ENCODE peak calls at places on chromosomes 11 and 22, in seven cellular contexts. One of them, this sample, is unnamed.

GRCh38 chr11:12122083-12122482 is 11.7 kb downstream of the MICAL2 start:
- DNase-seq in fibroblast of lung: no peak
- DNase-seq in prostate gland: no peak
- DNase-seq in substantia nigra: no peak
- DNase-seq in BJ: no peak
- DNase-seq in activated CD4-positive, alpha-beta T cell treated with anti-CD3 and anti-CD28 coated beads, Interleukin-2, amount 50 U/mL, for 48 hours: no peak
- DNase-seq in stimulated activated CD8-positive, alpha-beta memory T cell treated with anti-CD3 and anti-CD28 coated beads, Interleukin-2, amount 100 ng/mL, for 48 hours: no peak
- DNase-seq in this sample: no peak

GRCh38 chr11:2465201-2466068 is 20.6 kb downstream of the KCNQ1 start:
- DNase-seq in BJ: no peak
- DNase-seq in prostate gland: no peak
- DNase-seq in fibroblast of lung: no peak
- DNase-seq in activated CD4-positive, alpha-beta T cell treated with anti-CD3 and anti-CD28 coated beads, Interleukin-2, amount 50 U/mL, for 48 hours: no peak
- DNase-seq in substantia nigra: no peak
- DNase-seq in stimulated activated CD8-positive, alpha-beta memory T cell treated with anti-CD3 and anti-CD28 coated beads, Interleukin-2, amount 100 ng/mL, for 48 hours: no peak
- DNase-seq in this sample: no peak

GRCh38 chr22:21920341-21921183 is 32.1 kb downstream of the PPM1F start:
- DNase-seq in BJ: no peak
- DNase-seq in stimulated activated CD8-positive, alpha-beta memory T cell treated with anti-CD3 and anti-CD28 coated beads, Interleukin-2, amount 100 ng/mL, for 48 hours: no peak
- DNase-seq in prostate gland: no peak
- DNase-seq in fibroblast of lung: no peak
- DNase-seq in activated CD4-positive, alpha-beta T cell treated with anti-CD3 and anti-CD28 coated beads, Interleukin-2, amount 50 U/mL, for 48 hours: no peak
- DNase-seq in substantia nigra: no peak
- DNase-seq in this sample: no peak

GRCh38 chr11:3004481-3004880 is 12.4 kb upstream of the NAP1L4 start:
- DNase-seq in substantia nigra: no peak
- DNase-seq in activated CD4-positive, alpha-beta T cell treated with anti-CD3 and anti-CD28 coated beads, Interleukin-2, amount 50 U/mL, for 48 hours: no peak
- DNase-seq in stimulated activated CD8-positive, alpha-beta memory T cell treated with anti-CD3 and anti-CD28 coated beads, Interleukin-2, amount 100 ng/mL, for 48 hours: no peak
- DNase-seq in fibroblast of lung: no peak
- DNase-seq in BJ: no peak
- DNase-seq in prostate gland: no peak
- DNase-seq in this sample: no peak

GRCh38 chr11:57485217-57486007 is 25.1 kb downstream of the RTN4RL2 start:
- DNase-seq in BJ: no peak
- DNase-seq in stimulated activated CD8-positive, alpha-beta memory T cell treated with anti-CD3 and anti-CD28 coated beads, Interleukin-2, amount 100 ng/mL, for 48 hours: no peak
- DNase-seq in fibroblast of lung: no peak
- DNase-seq in activated CD4-positive, alpha-beta T cell treated with anti-CD3 and anti-CD28 coated beads, Interleukin-2, amount 50 U/mL, for 48 hours: no peak
- DNase-seq in substantia nigra: no peak
- DNase-seq in prostate gland: no peak
- DNase-seq in this sample: no peak

GRCh38 chr11:67633758-67634365 is 4.1 kb upstream of the NUDT8 start:
- DNase-seq in fibroblast of lung: no peak
- DNase-seq in activated CD4-positive, alpha-beta T cell treated with anti-CD3 and anti-CD28 coated beads, Interleukin-2, amount 50 U/mL, for 48 hours: no peak
- DNase-seq in BJ: no peak
- DNase-seq in stimulated activated CD8-positive, alpha-beta memory T cell treated with anti-CD3 and anti-CD28 coated beads, Interleukin-2, amount 100 ng/mL, for 48 hours: no peak
- DNase-seq in substantia nigra: no peak
- DNase-seq in prostate gland: no peak
- DNase-seq in this sample: no peak

GRCh38 chr11:66048525-66049313 is at the start of gene GAL3ST3:
- DNase-seq in activated CD4-positive, alpha-beta T cell treated with anti-CD3 and anti-CD28 coated beads, Interleukin-2, amount 50 U/mL, for 48 hours: no peak
- DNase-seq in prostate gland: no peak
- DNase-seq in fibroblast of lung: no peak
- DNase-seq in substantia nigra: no peak
- DNase-seq in stimulated activated CD8-positive, alpha-beta memory T cell treated with anti-CD3 and anti-CD28 coated beads, Interleukin-2, amount 100 ng/mL, for 48 hours: no peak
- DNase-seq in BJ: no peak
- DNase-seq in this sample: no peak

GRCh38 chr22:30253205-30253852 is 6.8 kb upstream of the LIF start:
- DNase-seq in BJ: no peak
- DNase-seq in prostate gland: no peak
- DNase-seq in substantia nigra: peak; percentile 23
- DNase-seq in activated CD4-positive, alpha-beta T cell treated with anti-CD3 and anti-CD28 coated beads, Interleukin-2, amount 50 U/mL, for 48 hours: no peak
- DNase-seq in stimulated activated CD8-positive, alpha-beta memory T cell treated with anti-CD3 and anti-CD28 coated beads, Interleukin-2, amount 100 ng/mL, for 48 hours: no peak
- DNase-seq in fibroblast of lung: peak; percentile 77
- DNase-seq in this sample: no peak

GRCh38 chr11:35553831-35554230 is 28.4 kb upstream of the PAMR1 start:
- DNase-seq in prostate gland: no peak
- DNase-seq in stimulated activated CD8-positive, alpha-beta memory T cell treated with anti-CD3 and anti-CD28 coated beads, Interleukin-2, amount 100 ng/mL, for 48 hours: no peak
- DNase-seq in activated CD4-positive, alpha-beta T cell treated with anti-CD3 and anti-CD28 coated beads, Interleukin-2, amount 50 U/mL, for 48 hours: no peak
- DNase-seq in fibroblast of lung: peak; percentile 96
- DNase-seq in BJ: peak; percentile 96
- DNase-seq in substantia nigra: no peak
- DNase-seq in this sample: no peak

GRCh38 chr11:14059491-14059890 is 97.0 kb downstream of the SPON1 start:
- DNase-seq in fibroblast of lung: no peak
- DNase-seq in stimulated activated CD8-positive, alpha-beta memory T cell treated with anti-CD3 and anti-CD28 coated beads, Interleukin-2, amount 100 ng/mL, for 48 hours: no peak
- DNase-seq in substantia nigra: no peak
- DNase-seq in activated CD4-positive, alpha-beta T cell treated with anti-CD3 and anti-CD28 coated beads, Interleukin-2, amount 50 U/mL, for 48 hours: no peak
- DNase-seq in prostate gland: no peak
- DNase-seq in BJ: no peak
- DNase-seq in this sample: no peak

GRCh38 chr22:30009478-30009877 is 70.8 kb upstream of the HORMAD2 start:
- DNase-seq in fibroblast of lung: no peak
- DNase-seq in activated CD4-positive, alpha-beta T cell treated with anti-CD3 and anti-CD28 coated beads, Interleukin-2, amount 50 U/mL, for 48 hours: no peak
- DNase-seq in BJ: no peak
- DNase-seq in substantia nigra: no peak
- DNase-seq in prostate gland: no peak
- DNase-seq in stimulated activated CD8-positive, alpha-beta memory T cell treated with anti-CD3 and anti-CD28 coated beads, Interleukin-2, amount 100 ng/mL, for 48 hours: no peak
- DNase-seq in this sample: no peak

GRCh38 chr11:9757809-9758675 is 94.2 kb downstream of the SWAP70 start:
- DNase-seq in stimulated activated CD8-positive, alpha-beta memory T cell treated with anti-CD3 and anti-CD28 coated beads, Interleukin-2, amount 100 ng/mL, for 48 hours: peak; percentile 89
- DNase-seq in prostate gland: peak; percentile 78
- DNase-seq in substantia nigra: peak; percentile 40
- DNase-seq in BJ: no peak
- DNase-seq in activated CD4-positive, alpha-beta T cell treated with anti-CD3 and anti-CD28 coated beads, Interleukin-2, amount 50 U/mL, for 48 hours: peak; percentile 95
- DNase-seq in fibroblast of lung: peak; percentile 67
- DNase-seq in this sample: peak; percentile 95

GRCh38 chr11:72668645-72669347 is 5.4 kb downstream of the PDE2A start:
- DNase-seq in stimulated activated CD8-positive, alpha-beta memory T cell treated with anti-CD3 and anti-CD28 coated beads, Interleukin-2, amount 100 ng/mL, for 48 hours: peak; percentile 68
- DNase-seq in substantia nigra: no peak
- DNase-seq in prostate gland: no peak
- DNase-seq in BJ: no peak
- DNase-seq in fibroblast of lung: peak; percentile 12
- DNase-seq in activated CD4-positive, alpha-beta T cell treated with anti-CD3 and anti-CD28 coated beads, Interleukin-2, amount 50 U/mL, for 48 hours: peak; percentile 74
- DNase-seq in this sample: peak; percentile 85

GRCh38 chr11:1338201-1339065 is 29.0 kb upstream of the TOLLIP start:
- DNase-seq in stimulated activated CD8-positive, alpha-beta memory T cell treated with anti-CD3 and anti-CD28 coated beads, Interleukin-2, amount 100 ng/mL, for 48 hours: no peak
- DNase-seq in BJ: no peak
- DNase-seq in substantia nigra: no peak
- DNase-seq in prostate gland: no peak
- DNase-seq in fibroblast of lung: no peak
- DNase-seq in activated CD4-positive, alpha-beta T cell treated with anti-CD3 and anti-CD28 coated beads, Interleukin-2, amount 50 U/mL, for 48 hours: no peak
- DNase-seq in this sample: no peak

GRCh38 chr22:50190182-50190951 is 4.7 kb downstream of the TRABD start:
- DNase-seq in BJ: no peak
- DNase-seq in stimulated activated CD8-positive, alpha-beta memory T cell treated with anti-CD3 and anti-CD28 coated beads, Interleukin-2, amount 100 ng/mL, for 48 hours: peak; percentile 60
- DNase-seq in fibroblast of lung: peak; percentile 55
- DNase-seq in prostate gland: peak; percentile 68
- DNase-seq in substantia nigra: no peak
- DNase-seq in activated CD4-positive, alpha-beta T cell treated with anti-CD3 and anti-CD28 coated beads, Interleukin-2, amount 50 U/mL, for 48 hours: peak; percentile 77
- DNase-seq in this sample: peak; percentile 81

GRCh38 chr22:32590556-32590955 is 115.9 kb downstream of the FBXO7 start:
- DNase-seq in stimulated activated CD8-positive, alpha-beta memory T cell treated with anti-CD3 and anti-CD28 coated beads, Interleukin-2, amount 100 ng/mL, for 48 hours: no peak
- DNase-seq in fibroblast of lung: peak; percentile 88
- DNase-seq in prostate gland: no peak
- DNase-seq in BJ: no peak
- DNase-seq in substantia nigra: no peak
- DNase-seq in activated CD4-positive, alpha-beta T cell treated with anti-CD3 and anti-CD28 coated beads, Interleukin-2, amount 50 U/mL, for 48 hours: no peak
- DNase-seq in this sample: no peak

GRCh38 chr11:124835918-124836317 is 29.3 kb upstream of the ROBO3 start:
- DNase-seq in activated CD4-positive, alpha-beta T cell treated with anti-CD3 and anti-CD28 coated beads, Interleukin-2, amount 50 U/mL, for 48 hours: no peak
- DNase-seq in BJ: no peak
- DNase-seq in substantia nigra: no peak
- DNase-seq in fibroblast of lung: no peak
- DNase-seq in stimulated activated CD8-positive, alpha-beta memory T cell treated with anti-CD3 and anti-CD28 coated beads, Interleukin-2, amount 100 ng/mL, for 48 hours: no peak
- DNase-seq in prostate gland: no peak
- DNase-seq in this sample: no peak

GRCh38 chr11:98411777-98412176 is 609.0 kb upstream of the CNTN5 start:
- DNase-seq in substantia nigra: no peak
- DNase-seq in fibroblast of lung: no peak
- DNase-seq in prostate gland: no peak
- DNase-seq in BJ: no peak
- DNase-seq in stimulated activated CD8-positive, alpha-beta memory T cell treated with anti-CD3 and anti-CD28 coated beads, Interleukin-2, amount 100 ng/mL, for 48 hours: no peak
- DNase-seq in activated CD4-positive, alpha-beta T cell treated with anti-CD3 and anti-CD28 coated beads, Interleukin-2, amount 50 U/mL, for 48 hours: no peak
- DNase-seq in this sample: no peak

GRCh38 chr11:2777396-2777795 is 77.6 kb upstream of the KCNQ1OT1 start:
- DNase-seq in prostate gland: peak; percentile 3
- DNase-seq in substantia nigra: no peak
- DNase-seq in BJ: no peak
- DNase-seq in activated CD4-positive, alpha-beta T cell treated with anti-CD3 and anti-CD28 coated beads, Interleukin-2, amount 50 U/mL, for 48 hours: no peak
- DNase-seq in stimulated activated CD8-positive, alpha-beta memory T cell treated with anti-CD3 and anti-CD28 coated beads, Interleukin-2, amount 100 ng/mL, for 48 hours: no peak
- DNase-seq in fibroblast of lung: peak; percentile 49
- DNase-seq in this sample: no peak

GRCh38 chr11:66568124-66568916 is at the start of gene CTSF:
- DNase-seq in BJ: no peak
- DNase-seq in fibroblast of lung: peak; percentile 60
- DNase-seq in activated CD4-positive, alpha-beta T cell treated with anti-CD3 and anti-CD28 coated beads, Interleukin-2, amount 50 U/mL, for 48 hours: peak; percentile 75
- DNase-seq in stimulated activated CD8-positive, alpha-beta memory T cell treated with anti-CD3 and anti-CD28 coated beads, Interleukin-2, amount 100 ng/mL, for 48 hours: peak; percentile 63
- DNase-seq in prostate gland: peak; percentile 87
- DNase-seq in substantia nigra: peak; percentile 70
- DNase-seq in this sample: peak; percentile 78

GRCh38 chr11:57116654-57117053 is 65.1 kb upstream of the LRRC55 start:
- DNase-seq in activated CD4-positive, alpha-beta T cell treated with anti-CD3 and anti-CD28 coated beads, Interleukin-2, amount 50 U/mL, for 48 hours: peak; percentile 4
- DNase-seq in prostate gland: no peak
- DNase-seq in substantia nigra: no peak
- DNase-seq in stimulated activated CD8-positive, alpha-beta memory T cell treated with anti-CD3 and anti-CD28 coated beads, Interleukin-2, amount 100 ng/mL, for 48 hours: no peak
- DNase-seq in BJ: no peak
- DNase-seq in fibroblast of lung: peak; percentile 69
- DNase-seq in this sample: no peak

GRCh38 chr11:75733346-75734107 is 15.9 kb downstream of the MOGAT2 start:
- DNase-seq in activated CD4-positive, alpha-beta T cell treated with anti-CD3 and anti-CD28 coated beads, Interleukin-2, amount 50 U/mL, for 48 hours: no peak
- DNase-seq in prostate gland: peak; percentile 13
- DNase-seq in stimulated activated CD8-positive, alpha-beta memory T cell treated with anti-CD3 and anti-CD28 coated beads, Interleukin-2, amount 100 ng/mL, for 48 hours: no peak
- DNase-seq in BJ: no peak
- DNase-seq in substantia nigra: no peak
- DNase-seq in fibroblast of lung: peak; percentile 70
- DNase-seq in this sample: no peak

GRCh38 chr11:112564228-112564955 is 303.7 kb upstream of the PLET1 start:
- DNase-seq in substantia nigra: no peak
- DNase-seq in stimulated activated CD8-positive, alpha-beta memory T cell treated with anti-CD3 and anti-CD28 coated beads, Interleukin-2, amount 100 ng/mL, for 48 hours: no peak
- DNase-seq in fibroblast of lung: peak; percentile 59
- DNase-seq in activated CD4-positive, alpha-beta T cell treated with anti-CD3 and anti-CD28 coated beads, Interleukin-2, amount 50 U/mL, for 48 hours: no peak
- DNase-seq in BJ: no peak
- DNase-seq in prostate gland: peak; percentile 12
- DNase-seq in this sample: no peak

GRCh38 chr11:102613455-102613854 is 11.7 kb downstream of the MMP20 start:
- DNase-seq in fibroblast of lung: no peak
- DNase-seq in stimulated activated CD8-positive, alpha-beta memory T cell treated with anti-CD3 and anti-CD28 coated beads, Interleukin-2, amount 100 ng/mL, for 48 hours: no peak
- DNase-seq in prostate gland: no peak
- DNase-seq in substantia nigra: no peak
- DNase-seq in activated CD4-positive, alpha-beta T cell treated with anti-CD3 and anti-CD28 coated beads, Interleukin-2, amount 50 U/mL, for 48 hours: no peak
- DNase-seq in BJ: no peak
- DNase-seq in this sample: no peak

GRCh38 chr22:35217541-35217940 is 39.8 kb upstream of the HMGXB4 start:
- DNase-seq in prostate gland: no peak
- DNase-seq in fibroblast of lung: no peak
- DNase-seq in BJ: no peak
- DNase-seq in activated CD4-positive, alpha-beta T cell treated with anti-CD3 and anti-CD28 coated beads, Interleukin-2, amount 50 U/mL, for 48 hours: no peak
- DNase-seq in stimulated activated CD8-positive, alpha-beta memory T cell treated with anti-CD3 and anti-CD28 coated beads, Interleukin-2, amount 100 ng/mL, for 48 hours: no peak
- DNase-seq in substantia nigra: no peak
- DNase-seq in this sample: no peak

GRCh38 chr11:105274631-105275030 is 135.1 kb upstream of the CARD18 start:
- DNase-seq in prostate gland: no peak
- DNase-seq in activated CD4-positive, alpha-beta T cell treated with anti-CD3 and anti-CD28 coated beads, Interleukin-2, amount 50 U/mL, for 48 hours: no peak
- DNase-seq in BJ: no peak
- DNase-seq in substantia nigra: no peak
- DNase-seq in fibroblast of lung: no peak
- DNase-seq in stimulated activated CD8-positive, alpha-beta memory T cell treated with anti-CD3 and anti-CD28 coated beads, Interleukin-2, amount 100 ng/mL, for 48 hours: no peak
- DNase-seq in this sample: no peak

GRCh38 chr11:47186076-47186936 is at the start of gene PACSIN3:
- DNase-seq in substantia nigra: no peak
- DNase-seq in fibroblast of lung: peak; percentile 42
- DNase-seq in BJ: no peak
- DNase-seq in stimulated activated CD8-positive, alpha-beta memory T cell treated with anti-CD3 and anti-CD28 coated beads, Interleukin-2, amount 100 ng/mL, for 48 hours: peak; percentile 23
- DNase-seq in activated CD4-positive, alpha-beta T cell treated with anti-CD3 and anti-CD28 coated beads, Interleukin-2, amount 50 U/mL, for 48 hours: peak; percentile 62
- DNase-seq in prostate gland: no peak
- DNase-seq in this sample: peak; percentile 70

GRCh38 chr11:3857628-3858027 is 2.2 kb downstream of the STIM1 start:
- DNase-seq in BJ: no peak
- DNase-seq in substantia nigra: no peak
- DNase-seq in fibroblast of lung: no peak
- DNase-seq in stimulated activated CD8-positive, alpha-beta memory T cell treated with anti-CD3 and anti-CD28 coated beads, Interleukin-2, amount 100 ng/mL, for 48 hours: no peak
- DNase-seq in activated CD4-positive, alpha-beta T cell treated with anti-CD3 and anti-CD28 coated beads, Interleukin-2, amount 50 U/mL, for 48 hours: no peak
- DNase-seq in prostate gland: no peak
- DNase-seq in this sample: no peak

This sample was measured in GM12892.